ENCODE peak calls at places on chromosomes 2 and 18, in eight cellular contexts. Z is foreskin fibroblast; T is body of pancreas; N is fibroblast of pulmonary artery; B is fibroblast of lung; I is left lung; C is colonic mucosa; L is CD8-positive, alpha-beta T cell. K is an unnamed sample.
A peak's percentile ranks its signal among the peaks of the same experiment; 100 is the strongest.

GRCh38 chr2:7794916-7795315 is 877.7 kb downstream of the RNF144A start:
- DNase-seq in I (no peak), L (no peak), B (peak; percentile 11), N (no peak), T (peak; percentile 59), Z (no peak), C (no peak), K (no peak)

GRCh38 chr2:219308142-219309093 is 783 bp downstream of the PTPRN start:
- DNase-seq in I (peak; percentile 88), T (peak; percentile 67), N (peak; percentile 70), C (peak; percentile 68), Z (peak; percentile 89), B (peak; percentile 67), L (peak; percentile 49), K (no peak)

GRCh38 chr2:201781583-201782051 is 884 bp upstream of the ALS2 start:
- DNase-seq in L (no peak), B (no peak), I (no peak), N (peak; percentile 10), C (peak; percentile 29), Z (peak; percentile 46), T (peak; percentile 33), K (no peak)

GRCh38 chr18:5237723-5238370 is 40.8 kb upstream of the AKAIN1 start:
- DNase-seq in Z (peak; percentile 96), C (peak; percentile 88), T (peak; percentile 86), I (peak; percentile 97), N (peak; percentile 92), L (peak; percentile 84), B (peak; percentile 93), K (peak; percentile 52)

GRCh38 chr2:234269769-234270204 is 219.3 kb downstream of the SPP2 start:
- DNase-seq in T (no peak), I (no peak), B (no peak), Z (peak; percentile 88), N (peak; percentile 64), C (no peak), L (no peak), K (no peak)

GRCh38 chr2:10267036-10267435 is 35.7 kb upstream of the HPCAL1 start:
- DNase-seq in C (no peak), I (peak; percentile 33), L (no peak), N (no peak), Z (no peak), T (no peak), B (no peak), K (no peak)

GRCh38 chr2:26352892-26353291 is 6.3 kb upstream of the ADGRF3 start:
- DNase-seq in T (no peak), Z (peak; percentile 47), N (no peak), L (no peak), B (peak; percentile 61), I (no peak), C (no peak), K (no peak)

GRCh38 chr18:54873884-54874255 is 45.6 kb downstream of the RAB27B start:
- DNase-seq in C (peak; percentile 76), Z (no peak), I (no peak), L (no peak), T (no peak), B (no peak), N (no peak), K (no peak)

GRCh38 chr2:211599146-211599545 is 939.5 kb downstream of the ERBB4 start:
- DNase-seq in B (no peak), I (no peak), Z (no peak), C (no peak), N (no peak), L (no peak), T (no peak), K (no peak)

GRCh38 chr2:209008636-209009287 is 415.1 kb upstream of the MAP2 start:
- DNase-seq in B (no peak), L (no peak), Z (no peak), T (no peak), C (no peak), N (no peak), I (no peak), K (no peak)

GRCh38 chr2:70716951-70717350 is 51.0 kb downstream of the ADD2 start:
- DNase-seq in C (no peak), Z (no peak), N (no peak), I (no peak), L (no peak), T (no peak), B (no peak), K (no peak)

GRCh38 chr2:238615187-238615586 is 188.5 kb downstream of the ASB1 start:
- DNase-seq in L (no peak), C (no peak), B (no peak), Z (no peak), T (no peak), N (no peak), I (no peak), K (no peak)

GRCh38 chr2:137924019-137924418 is 40.3 kb upstream of the HNMT start:
- DNase-seq in Z (no peak), I (no peak), L (no peak), T (no peak), B (no peak), N (peak; percentile 11), C (no peak), K (no peak)

GRCh38 chr18:47075098-47075883 is 39.9 kb upstream of the ELOA2 start:
- DNase-seq in N (no peak), C (peak; percentile 31), B (peak; percentile 22), I (no peak), L (no peak), T (no peak), Z (peak; percentile 61), K (peak; percentile 51)

GRCh38 chr2:65070856-65071255 is 14.6 kb downstream of the CEP68 start:
- DNase-seq in C (no peak), T (no peak), L (no peak), B (no peak), Z (no peak), N (no peak), I (no peak), K (no peak)

GRCh38 chr2:24015562-24016375 is 5.9 kb downstream of the MFSD2B start:
- DNase-seq in L (no peak), C (no peak), T (no peak), B (peak; percentile 72), N (peak; percentile 90), I (no peak), Z (peak; percentile 85), K (peak; percentile 9)

GRCh38 chr2:199818001-199818400 is 33.0 kb downstream of the FTCDNL1 start:
- DNase-seq in I (no peak), Z (no peak), L (no peak), B (no peak), N (no peak), T (no peak), C (no peak), K (no peak)

GRCh38 chr2:101388232-101388631 is 929 bp upstream of the CREG2 start:
- DNase-seq in N (peak; percentile 52), Z (peak; percentile 88), T (no peak), L (no peak), C (no peak), I (no peak), B (peak; percentile 77), K (no peak)

GRCh38 chr2:173568054-173568453 is 213.4 kb downstream of the CDCA7 start:
- DNase-seq in T (no peak), N (peak; percentile 27), B (no peak), Z (peak; percentile 48), I (no peak), C (peak; percentile 43), L (no peak), K (no peak)

GRCh38 chr2:14543284-14543683 is 89.2 kb upstream of the LRATD1 start:
- DNase-seq in T (peak; percentile 30), L (no peak), I (no peak), N (no peak), C (no peak), Z (peak; percentile 6), B (no peak), K (no peak)

GRCh38 chr2:44970846-44971450 is 29.4 kb downstream of the SIX3 start:
- DNase-seq in L (no peak), I (no peak), Z (peak; percentile 78), C (no peak), T (no peak), N (no peak), B (peak; percentile 40), K (no peak)

GRCh38 chr2:120555066-120555465 is 180.6 kb upstream of the GLI2 start:
- DNase-seq in N (no peak), L (no peak), B (no peak), Z (no peak), T (no peak), C (no peak), I (peak; percentile 15), K (no peak)

GRCh38 chr2:236170678-236171212 is 2.6 kb upstream of the GBX2 start:
- DNase-seq in C (no peak), Z (no peak), B (no peak), I (no peak), T (no peak), L (no peak), N (no peak), K (no peak)

GRCh38 chr18:32801236-32801635 is 28.4 kb upstream of the KLHL14 start:
- DNase-seq in I (no peak), B (no peak), N (no peak), T (no peak), C (no peak), L (no peak), Z (no peak), K (no peak)

GRCh38 chr18:74337155-74337911 is 21.7 kb downstream of the C18orf63 start:
- DNase-seq in T (no peak), B (no peak), L (no peak), I (no peak), C (no peak), N (no peak), Z (no peak), K (no peak)

GRCh38 chr18:62991959-62992358 is 276.6 kb downstream of the PHLPP1 start:
- DNase-seq in Z (no peak), C (no peak), I (no peak), N (no peak), B (no peak), T (no peak), L (no peak), K (no peak)
- TF ChIP-seq CTCF in Z (no peak), C (no peak), I (no peak), N (no peak), B (no peak), T (no peak), L (no peak), K (no peak)

GRCh38 chr2:16149349-16150243 is 209.2 kb downstream of the MYCN start:
- DNase-seq in C (no peak), L (no peak), T (no peak), N (no peak), I (no peak), B (no peak), Z (no peak), K (no peak)
- H3K4me3 ChIP-seq in C (no peak overlapping the region), L (no peak overlapping the region), T (no peak overlapping the region), N (no peak overlapping the region), I (no peak overlapping the region), B (no peak overlapping the region), Z (no peak overlapping the region), K (no peak overlapping the region)

DNA sequence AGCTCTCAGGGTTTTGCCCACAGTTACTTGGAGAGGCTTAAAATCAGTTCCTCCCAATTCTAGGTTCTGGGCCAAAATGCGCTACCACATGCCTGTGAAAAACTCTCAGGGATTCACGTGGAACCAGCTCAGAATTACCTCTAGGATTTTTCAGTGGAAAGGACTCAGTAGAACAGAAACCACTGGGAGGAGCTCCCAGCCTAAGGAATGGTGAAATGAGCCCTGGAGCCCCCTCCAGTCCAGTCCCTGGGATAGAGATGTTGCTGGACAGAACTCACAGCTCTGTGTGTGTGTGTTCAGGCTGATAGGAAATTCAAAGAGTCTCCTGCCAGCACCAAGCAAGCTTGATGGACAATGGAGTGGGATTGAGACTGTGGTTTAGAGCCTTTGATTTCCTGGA is 21.1 kb upstream of the SLC9A4 start:
- DNase-seq in N (no peak), T (no peak), Z (no peak), L (no peak), C (no peak), I (no peak), B (no peak), K (no peak)
- TF ChIP-seq CTCF in N (no peak), T (no peak), Z (no peak), L (no peak), C (no peak), I (no peak), B (no peak), K (no peak)

GRCh38 chr2:158967114-158967730 is 1.2 kb upstream of the TANC1 start:
- DNase-seq in B (no peak), C (peak; percentile 36), I (no peak), L (no peak), Z (no peak), T (peak; percentile 19), N (no peak), K (no peak)
- H3K4me3 ChIP-seq in B (peak overlapping the region; percentile 90), C (peak overlapping the region; percentile 78), I (peak overlapping the region; percentile 86), L (no peak overlapping the region), Z (peak overlapping the region; percentile 87), T (no peak overlapping the region), N (peak overlapping the region; percentile 56), K (peak overlapping the region; percentile 69)

K was measured in HFF-Myc.